ENCODE peak calls at places on chromosomes 6 and 20, in six cellular contexts. H is heart left ventricle; A is endodermal cell; N is small intestine; F is astrocyte; P is effector memory CD4-positive, alpha-beta T cell. Y is an unnamed sample.

GRCh38 chr20:20710847-20711315 is 1.6 kb downstream of the RALGAPA2 start:
- DNase-seq in H (no peak), A (no peak), N (peak; percentile 91), F (no peak), P (no peak), Y (no peak)

GRCh38 chr20:6707231-6707870 is 60.1 kb upstream of the BMP2 start:
- DNase-seq in H (no peak), A (no peak), N (peak; percentile 70), F (peak; percentile 32), P (no peak), Y (no peak)

GRCh38 chr6:105591053-105591452 is 188.2 kb upstream of the PREP start:
- DNase-seq in H (no peak), A (no peak), N (no peak), F (peak; percentile 61), P (no peak), Y (no peak)

GRCh38 chr6:85551264-85551663 is 42.4 kb downstream of the SNX14 start:
- DNase-seq in H (no peak), A (no peak), N (no peak), F (no peak), P (no peak), Y (no peak)

GRCh38 chr20:4766631-4767030 is 44.9 kb downstream of the PRND start:
- DNase-seq in H (no peak), A (no peak), N (no peak), F (no peak), P (no peak), Y (no peak)

GRCh38 chr6:15943423-15943822 is 185.5 kb upstream of the MYLIP start:
- DNase-seq in H (no peak), A (no peak), N (no peak), F (no peak), P (no peak), Y (no peak)

GRCh38 chr6:160996316-160996715 is 4.7 kb downstream of the MAP3K4 start:
- DNase-seq in H (no peak), A (no peak), N (no peak), F (peak; percentile 27), P (no peak), Y (no peak)

GRCh38 chr6:75922226-75922625 is 150.2 kb downstream of the IMPG1 start:
- DNase-seq in H (no peak), A (no peak), N (peak; percentile 10), F (peak; percentile 12), P (no peak), Y (no peak)

GRCh38 chr6:168105813-168106660 is 27.0 kb upstream of the FRMD1 start:
- DNase-seq in H (no peak), A (no peak), N (no peak), F (no peak), P (no peak), Y (peak; percentile 4)

GRCh38 chr6:48068326-48069191 is 42.4 kb downstream of the PTCHD4 start:
- DNase-seq in H (no peak), A (peak; percentile 77), N (no peak), F (no peak), P (no peak), Y (no peak)

GRCh38 chr20:1802385-1803215 is 92.6 kb upstream of the SIRPA start:
- DNase-seq in H (peak; percentile 66), A (peak; percentile 91), N (peak; percentile 35), F (peak; percentile 57), P (no peak), Y (peak; percentile 65)

GRCh38 chr20:3092611-3093379 is 8.3 kb upstream of the AVP start:
- DNase-seq in H (no peak), A (peak; percentile 80), N (no peak), F (peak; percentile 7), P (no peak), Y (no peak)

GRCh38 chr6:42313038-42313437 is 95.4 kb upstream of the MRPS10 start:
- DNase-seq in H (no peak), A (no peak), N (no peak), F (peak; percentile 73), P (no peak), Y (no peak)

GRCh38 chr6:99841297-99841696 is 152.7 kb downstream of the MCHR2 start:
- DNase-seq in H (no peak), A (no peak), N (no peak), F (no peak), P (no peak), Y (no peak)

GRCh38 chr6:117414770-117415169 is 11.0 kb downstream of the ROS1 start:
- DNase-seq in H (no peak), A (no peak), N (no peak), F (peak; percentile 78), P (no peak), Y (no peak)

GRCh38 chr6:128208851-128209580 is 308.2 kb upstream of the THEMIS start:
- DNase-seq in H (no peak), A (no peak), N (no peak), F (peak; percentile 69), P (no peak), Y (no peak)

GRCh38 chr6:16982827-16983226 is 119.0 kb upstream of the STMND1 start:
- DNase-seq in H (no peak), A (no peak), N (no peak), F (peak; percentile 99), P (no peak), Y (no peak)

GRCh38 chr20:40689943-40690835 is 1.2 kb upstream of the MAFB start:
- DNase-seq in H (peak; percentile 89), A (peak; percentile 98), N (peak; percentile 84), F (peak; percentile 69), P (no peak), Y (peak; percentile 93)

GRCh38 chr6:7157752-7158616 is 50.2 kb downstream of the RREB1 start:
- DNase-seq in H (no peak), A (peak; percentile 70), N (no peak), F (peak; percentile 62), P (no peak), Y (no peak)

GRCh38 chr6:7161845-7162244 is 54.1 kb downstream of the RREB1 start:
- DNase-seq in H (no peak), A (no peak), N (no peak), F (no peak), P (no peak), Y (no peak)

GRCh38 chr6:7159790-7160525 is 52.2 kb downstream of the RREB1 start:
- DNase-seq in H (no peak), A (peak; percentile 15), N (no peak), F (no peak), P (no peak), Y (no peak)

GRCh38 chr6:7163661-7164071 is 55.9 kb downstream of the RREB1 start:
- DNase-seq in H (no peak), A (no peak), N (no peak), F (no peak), P (no peak), Y (no peak)

DNA sequence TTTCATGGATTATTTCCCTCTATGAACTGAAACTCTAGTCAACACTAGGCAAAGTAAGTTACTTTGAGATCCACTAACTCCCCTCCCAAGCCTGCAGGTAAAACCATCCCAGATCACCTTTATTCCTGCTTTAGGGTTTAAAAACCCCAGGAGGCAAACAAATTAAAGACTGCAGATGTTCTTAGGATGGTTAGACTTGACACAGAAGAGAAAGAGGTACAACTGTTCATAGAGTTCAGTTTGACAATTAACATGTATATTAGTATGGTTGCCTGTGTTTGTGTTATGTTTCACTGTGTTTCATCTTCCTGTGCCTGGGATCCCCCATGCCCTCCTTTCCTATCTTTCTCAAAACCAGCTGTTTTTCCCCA is 53.5 kb downstream of the RREB1 start:
- DNase-seq in H (no peak), A (no peak), N (no peak), F (no peak), P (no peak), Y (no peak)
- H3K4me1 ChIP-seq in H (peaks cover 75% of the 10 kb centered on the region), A (peaks cover 29% of the 10 kb centered on the region), N (peaks cover 18% of the 10 kb centered on the region), F (peaks cover 39% of the 10 kb centered on the region), P (no peaks in the 10 kb centered on the region), Y (peaks cover 95% of the 10 kb centered on the region)

GRCh38 chr6:36836771-36837339 is 2.4 kb downstream of the CPNE5 start:
- DNase-seq in H (no peak), A (no peak), N (no peak), F (no peak), P (no peak), Y (no peak)
- H3K36me3 ChIP-seq in H (no peaks in the 10 kb centered on the region), A (no peaks in the 10 kb centered on the region), N (no peaks in the 10 kb centered on the region), F (no peaks in the 10 kb centered on the region), P (no peaks in the 10 kb centered on the region), Y (no peaks in the 10 kb centered on the region)

GRCh38 chr6:130776287-130776925 is 50.8 kb upstream of the SMLR1 start:
- DNase-seq in H (no peak), A (no peak), N (peak; percentile 4), F (no peak), P (no peak), Y (no peak)

GRCh38 chr6:130781557-130781956 is 45.6 kb upstream of the SMLR1 start:
- DNase-seq in H (no peak), A (no peak), N (no peak), F (no peak), P (no peak), Y (no peak)

GRCh38 chr6:130780137-130780536 is 47.1 kb upstream of the SMLR1 start:
- DNase-seq in H (no peak), A (no peak), N (no peak), F (peak; percentile 16), P (no peak), Y (no peak)

GRCh38 chr6:130778946-130779657 is 48.1 kb upstream of the SMLR1 start:
- DNase-seq in H (no peak), A (no peak), N (no peak), F (peak; percentile 78), P (no peak), Y (no peak)

GRCh38 chr6:130779658-130780033 is 47.6 kb upstream of the SMLR1 start:
- DNase-seq in H (no peak), A (no peak), N (no peak), F (no peak), P (no peak), Y (no peak)
- H3K27ac ChIP-seq in H (no peak overlapping the region), A (no peak overlapping the region), N (no peak overlapping the region), F (no peak overlapping the region), P (no peak overlapping the region), Y (peak overlapping the region; percentile 5)

DNA sequence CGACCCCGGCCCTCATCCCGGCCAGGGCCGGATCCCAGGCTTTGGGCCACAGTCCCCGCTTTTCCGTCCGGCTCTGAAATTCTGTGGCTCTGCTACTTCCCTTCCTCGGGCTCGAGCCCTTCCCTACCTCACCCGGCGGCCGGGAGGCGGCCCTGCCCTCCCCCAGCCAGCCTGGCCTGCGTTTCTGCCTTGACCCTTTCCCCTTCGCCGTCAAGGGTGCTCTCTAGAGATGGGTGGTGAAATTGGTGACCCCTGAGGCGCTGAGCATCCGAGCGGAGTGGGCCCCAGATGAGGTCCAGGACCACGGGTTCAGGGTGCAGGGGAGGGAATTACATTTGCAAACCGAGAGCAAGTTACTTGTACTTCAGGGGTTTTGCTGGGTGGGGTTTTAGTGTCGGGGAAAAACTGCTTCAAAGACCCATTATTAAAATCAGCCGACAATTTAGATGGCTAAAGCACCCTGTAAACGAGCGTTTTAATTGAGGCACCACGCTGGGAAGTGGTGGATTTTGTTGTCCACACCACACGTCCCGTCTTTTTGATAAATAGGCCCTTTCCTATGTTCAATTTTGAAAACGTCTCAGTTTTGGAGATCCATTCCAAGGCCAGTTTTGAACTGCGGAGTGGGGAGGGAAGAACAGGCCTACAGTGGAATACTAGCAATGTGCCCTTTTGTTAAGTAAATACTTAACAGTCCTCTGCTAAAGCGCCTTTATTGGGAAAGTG is 9.9 kb downstream of the TFAP2A start:
- DNase-seq in H (no peak), A (no peak), N (no peak), F (no peak), P (no peak), Y (no peak)
- H3K4me1 ChIP-seq in H (peaks cover 8% of the 10 kb centered on the region), A (no peaks in the 10 kb centered on the region), N (no peaks in the 10 kb centered on the region), F (peaks cover 11% of the 10 kb centered on the region), P (peaks cover 16% of the 10 kb centered on the region), Y (peaks cover 13% of the 10 kb centered on the region)

GRCh38 chr20:45962031-45962755 is 9.8 kb downstream of the ZNF335 start:
- DNase-seq in H (no peak), A (peak; percentile 35), N (no peak), F (no peak), P (no peak), Y (no peak)
- H3K36me3 ChIP-seq in H (peaks cover 31% of the 10 kb centered on the region), A (peaks cover 76% of the 10 kb centered on the region), N (peaks cover 39% of the 10 kb centered on the region), F (peaks cover 68% of the 10 kb centered on the region), P (peaks cover 91% of the 10 kb centered on the region), Y (peaks cover 100% of the 10 kb centered on the region)